ENCODE peak calls at places on chromosomes 16 and 17, in eight cellular contexts. One of them, this sample, is unnamed.

GRCh38 chr17:48102700-48103378 is 1.6 kb upstream of the CBX1 start:
- DNase-seq in mesothelial cell of epicardium: no peak
- DNase-seq in neural crest cell: no peak
- DNase-seq in BE2C: no peak
- DNase-seq in BJ: no peak
- DNase-seq in epithelial cell of esophagus: no peak
- DNase-seq in A549: no peak
- DNase-seq in AG04450: no peak
- DNase-seq in this sample: no peak

GRCh38 chr17:79205688-79206205 is 131.1 kb downstream of the ENGASE start:
- DNase-seq in BE2C: no peak
- DNase-seq in neural crest cell: no peak
- DNase-seq in AG04450: no peak
- DNase-seq in BJ: no peak
- DNase-seq in mesothelial cell of epicardium: no peak
- DNase-seq in A549: no peak
- DNase-seq in epithelial cell of esophagus: peak
- DNase-seq in this sample: no peak

GRCh38 chr17:46964315-46965265 is 14.5 kb downstream of the RPRML start:
- DNase-seq in epithelial cell of esophagus: peak
- DNase-seq in BJ: no peak
- DNase-seq in neural crest cell: no peak
- DNase-seq in AG04450: no peak
- DNase-seq in BE2C: no peak
- DNase-seq in A549: no peak
- DNase-seq in mesothelial cell of epicardium: no peak
- DNase-seq in this sample: no peak

GRCh38 chr17:75398279-75398678 is 7.2 kb downstream of the GRB2 start:
- DNase-seq in BE2C: no peak
- DNase-seq in BJ: no peak
- DNase-seq in AG04450: no peak
- DNase-seq in neural crest cell: no peak
- DNase-seq in mesothelial cell of epicardium: no peak
- DNase-seq in A549: no peak
- DNase-seq in epithelial cell of esophagus: no peak
- DNase-seq in this sample: no peak

GRCh38 chr17:28724500-28725165 is 1.4 kb downstream of the TLCD1 start:
- DNase-seq in AG04450: no peak
- DNase-seq in BJ: no peak
- DNase-seq in epithelial cell of esophagus: peak
- DNase-seq in mesothelial cell of epicardium: no peak
- DNase-seq in BE2C: no peak
- DNase-seq in neural crest cell: no peak
- DNase-seq in A549: no peak
- DNase-seq in this sample: no peak

GRCh38 chr17:63701477-63702222 is 1.7 kb upstream of the LIMD2 start:
- DNase-seq in neural crest cell: no peak
- DNase-seq in epithelial cell of esophagus: no peak
- DNase-seq in BJ: no peak
- DNase-seq in BE2C: no peak
- DNase-seq in mesothelial cell of epicardium: no peak
- DNase-seq in A549: no peak
- DNase-seq in AG04450: no peak
- DNase-seq in this sample: no peak

GRCh38 chr17:11238710-11239109 is 2.3 kb upstream of the SHISA6 start:
- DNase-seq in epithelial cell of esophagus: peak
- DNase-seq in neural crest cell: no peak
- DNase-seq in BE2C: no peak
- DNase-seq in AG04450: no peak
- DNase-seq in mesothelial cell of epicardium: no peak
- DNase-seq in BJ: no peak
- DNase-seq in A549: no peak
- DNase-seq in this sample: no peak

GRCh38 chr16:2928796-2929195 is 17.1 kb downstream of the FLYWCH1 start:
- DNase-seq in AG04450: no peak
- DNase-seq in BE2C: no peak
- DNase-seq in neural crest cell: no peak
- DNase-seq in epithelial cell of esophagus: no peak
- DNase-seq in BJ: no peak
- DNase-seq in A549: no peak
- DNase-seq in mesothelial cell of epicardium: no peak
- DNase-seq in this sample: no peak

GRCh38 chr16:28863929-28864886 is 565 bp downstream of the SH2B1 start:
- DNase-seq in mesothelial cell of epicardium: no peak
- DNase-seq in A549: no peak
- DNase-seq in BE2C: no peak
- DNase-seq in BJ: no peak
- DNase-seq in AG04450: no peak
- DNase-seq in neural crest cell: no peak
- DNase-seq in epithelial cell of esophagus: no peak
- DNase-seq in this sample: no peak

GRCh38 chr17:4551796-4552525 is 3.2 kb downstream of the MYBBP1A start:
- DNase-seq in AG04450: no peak
- DNase-seq in neural crest cell: no peak
- DNase-seq in epithelial cell of esophagus: no peak
- DNase-seq in BE2C: no peak
- DNase-seq in mesothelial cell of epicardium: no peak
- DNase-seq in BJ: no peak
- DNase-seq in A549: no peak
- DNase-seq in this sample: no peak

GRCh38 chr16:4982056-4982867 is 24.1 kb downstream of the SEC14L5 start:
- DNase-seq in BE2C: no peak
- DNase-seq in BJ: no peak
- DNase-seq in AG04450: no peak
- DNase-seq in neural crest cell: no peak
- DNase-seq in epithelial cell of esophagus: no peak
- DNase-seq in mesothelial cell of epicardium: no peak
- DNase-seq in A549: no peak
- DNase-seq in this sample: no peak

GRCh38 chr17:7932949-7933348 is 943 bp downstream of the CNTROB start:
- DNase-seq in A549: peak
- DNase-seq in BJ: no peak
- DNase-seq in mesothelial cell of epicardium: no peak
- DNase-seq in epithelial cell of esophagus: peak
- DNase-seq in AG04450: no peak
- DNase-seq in BE2C: peak
- DNase-seq in neural crest cell: peak
- DNase-seq in this sample: no peak

GRCh38 chr17:10875411-10875810 is 37.5 kb upstream of the PIRT start:
- DNase-seq in A549: no peak
- DNase-seq in neural crest cell: peak
- DNase-seq in mesothelial cell of epicardium: peak
- DNase-seq in BJ: no peak
- DNase-seq in AG04450: no peak
- DNase-seq in epithelial cell of esophagus: no peak
- DNase-seq in BE2C: no peak
- DNase-seq in this sample: no peak

GRCh38 chr17:67558740-67559380 is 158.9 kb upstream of the NOL11 start:
- DNase-seq in neural crest cell: no peak
- DNase-seq in BE2C: no peak
- DNase-seq in epithelial cell of esophagus: peak
- DNase-seq in AG04450: no peak
- DNase-seq in mesothelial cell of epicardium: no peak
- DNase-seq in A549: no peak
- DNase-seq in BJ: no peak
- DNase-seq in this sample: no peak

GRCh38 chr17:67563692-67564228 is 154.0 kb upstream of the NOL11 start:
- DNase-seq in BE2C: no peak
- DNase-seq in epithelial cell of esophagus: no peak
- DNase-seq in AG04450: no peak
- DNase-seq in A549: no peak
- DNase-seq in BJ: no peak
- DNase-seq in mesothelial cell of epicardium: no peak
- DNase-seq in neural crest cell: no peak
- DNase-seq in this sample: no peak

GRCh38 chr17:67565068-67565467 is 152.7 kb upstream of the NOL11 start:
- DNase-seq in AG04450: no peak
- DNase-seq in BJ: no peak
- DNase-seq in neural crest cell: no peak
- DNase-seq in BE2C: no peak
- DNase-seq in epithelial cell of esophagus: no peak
- DNase-seq in A549: no peak
- DNase-seq in mesothelial cell of epicardium: no peak
- DNase-seq in this sample: no peak

GRCh38 chr17:67559381-67559966 is 158.3 kb upstream of the NOL11 start:
- DNase-seq in AG04450: no peak
- DNase-seq in mesothelial cell of epicardium: no peak
- DNase-seq in BJ: no peak
- DNase-seq in epithelial cell of esophagus: no peak
- DNase-seq in neural crest cell: no peak
- DNase-seq in A549: no peak
- DNase-seq in BE2C: no peak
- DNase-seq in this sample: peak

GRCh38 chr17:67562036-67562435 is 155.7 kb upstream of the NOL11 start:
- DNase-seq in neural crest cell: no peak
- DNase-seq in mesothelial cell of epicardium: no peak
- DNase-seq in BE2C: no peak
- DNase-seq in BJ: no peak
- DNase-seq in epithelial cell of esophagus: no peak
- DNase-seq in AG04450: no peak
- DNase-seq in A549: no peak
- DNase-seq in this sample: no peak
- TF ChIP-seq CTCF in neural crest cell: no peak
- TF ChIP-seq CTCF in mesothelial cell of epicardium: no peak
- TF ChIP-seq CTCF in BE2C: no peak
- TF ChIP-seq CTCF in BJ: no peak
- TF ChIP-seq CTCF in epithelial cell of esophagus: no peak
- TF ChIP-seq CTCF in AG04450: no peak
- TF ChIP-seq CTCF in A549: no peak
- TF ChIP-seq CTCF in this sample: no peak

GRCh38 chr16:89410794-89411309 is 79.5 kb downstream of the ANKRD11 start:
- DNase-seq in A549: no peak
- DNase-seq in BJ: peak
- DNase-seq in mesothelial cell of epicardium: no peak
- DNase-seq in neural crest cell: no peak
- DNase-seq in AG04450: peak
- DNase-seq in BE2C: peak
- DNase-seq in epithelial cell of esophagus: peak
- DNase-seq in this sample: peak
- TF ChIP-seq CTCF in A549: no peak
- TF ChIP-seq CTCF in BJ: peak
- TF ChIP-seq CTCF in mesothelial cell of epicardium: no peak
- TF ChIP-seq CTCF in neural crest cell: no peak
- TF ChIP-seq CTCF in AG04450: peak
- TF ChIP-seq CTCF in BE2C: no peak
- TF ChIP-seq CTCF in epithelial cell of esophagus: peak
- TF ChIP-seq CTCF in this sample: peak

GRCh38 chr17:57002904-57003303 is 25.0 kb downstream of the SCPEP1 start:
- DNase-seq in mesothelial cell of epicardium: no peak
- DNase-seq in BE2C: no peak
- DNase-seq in BJ: no peak
- DNase-seq in neural crest cell: no peak
- DNase-seq in epithelial cell of esophagus: peak
- DNase-seq in A549: no peak
- DNase-seq in AG04450: no peak
- DNase-seq in this sample: no peak

GRCh38 chr17:57006040-57006439 is 28.1 kb downstream of the SCPEP1 start:
- DNase-seq in mesothelial cell of epicardium: no peak
- DNase-seq in BJ: no peak
- DNase-seq in A549: no peak
- DNase-seq in neural crest cell: no peak
- DNase-seq in BE2C: no peak
- DNase-seq in epithelial cell of esophagus: peak
- DNase-seq in AG04450: no peak
- DNase-seq in this sample: no peak

GRCh38 chr17:57008958-57009357 is 31.0 kb downstream of the SCPEP1 start:
- DNase-seq in mesothelial cell of epicardium: no peak
- DNase-seq in BJ: no peak
- DNase-seq in epithelial cell of esophagus: no peak
- DNase-seq in AG04450: no peak
- DNase-seq in A549: no peak
- DNase-seq in BE2C: no peak
- DNase-seq in neural crest cell: no peak
- DNase-seq in this sample: no peak

GRCh38 chr17:57001541-57001940 is 23.6 kb downstream of the SCPEP1 start:
- DNase-seq in A549: no peak
- DNase-seq in BJ: no peak
- DNase-seq in neural crest cell: no peak
- DNase-seq in mesothelial cell of epicardium: no peak
- DNase-seq in AG04450: no peak
- DNase-seq in BE2C: no peak
- DNase-seq in epithelial cell of esophagus: no peak
- DNase-seq in this sample: no peak

GRCh38 chr17:57004944-57005579 is 27.1 kb downstream of the SCPEP1 start:
- DNase-seq in neural crest cell: no peak
- DNase-seq in A549: peak
- DNase-seq in BJ: no peak
- DNase-seq in mesothelial cell of epicardium: no peak
- DNase-seq in BE2C: no peak
- DNase-seq in epithelial cell of esophagus: no peak
- DNase-seq in AG04450: no peak
- DNase-seq in this sample: no peak
- TF ChIP-seq CTCF in neural crest cell: peak
- TF ChIP-seq CTCF in A549: peak
- TF ChIP-seq CTCF in BJ: no peak
- TF ChIP-seq CTCF in mesothelial cell of epicardium: no peak
- TF ChIP-seq CTCF in BE2C: peak
- TF ChIP-seq CTCF in epithelial cell of esophagus: peak
- TF ChIP-seq CTCF in AG04450: no peak
- TF ChIP-seq CTCF in this sample: peak

GRCh38 chr17:41739661-41740352 is 5.4 kb upstream of the HAP1 start:
- DNase-seq in mesothelial cell of epicardium: no peak
- DNase-seq in neural crest cell: no peak
- DNase-seq in BE2C: no peak
- DNase-seq in AG04450: no peak
- DNase-seq in epithelial cell of esophagus: peak
- DNase-seq in BJ: peak
- DNase-seq in A549: peak
- DNase-seq in this sample: no peak

GRCh38 chr17:41738801-41739112 is 4.3 kb upstream of the HAP1 start:
- DNase-seq in neural crest cell: no peak
- DNase-seq in AG04450: no peak
- DNase-seq in mesothelial cell of epicardium: no peak
- DNase-seq in epithelial cell of esophagus: no peak
- DNase-seq in A549: no peak
- DNase-seq in BJ: no peak
- DNase-seq in BE2C: no peak
- DNase-seq in this sample: no peak

GRCh38 chr17:41741709-41742108 is 7.3 kb upstream of the HAP1 start:
- DNase-seq in BJ: no peak
- DNase-seq in mesothelial cell of epicardium: no peak
- DNase-seq in neural crest cell: no peak
- DNase-seq in AG04450: no peak
- DNase-seq in BE2C: no peak
- DNase-seq in A549: no peak
- DNase-seq in epithelial cell of esophagus: no peak
- DNase-seq in this sample: no peak

GRCh38 chr17:41738077-41738800 is 3.8 kb upstream of the HAP1 start:
- DNase-seq in BJ: peak
- DNase-seq in mesothelial cell of epicardium: peak
- DNase-seq in epithelial cell of esophagus: peak
- DNase-seq in neural crest cell: peak
- DNase-seq in BE2C: peak
- DNase-seq in A549: peak
- DNase-seq in AG04450: peak
- DNase-seq in this sample: peak

DNA sequence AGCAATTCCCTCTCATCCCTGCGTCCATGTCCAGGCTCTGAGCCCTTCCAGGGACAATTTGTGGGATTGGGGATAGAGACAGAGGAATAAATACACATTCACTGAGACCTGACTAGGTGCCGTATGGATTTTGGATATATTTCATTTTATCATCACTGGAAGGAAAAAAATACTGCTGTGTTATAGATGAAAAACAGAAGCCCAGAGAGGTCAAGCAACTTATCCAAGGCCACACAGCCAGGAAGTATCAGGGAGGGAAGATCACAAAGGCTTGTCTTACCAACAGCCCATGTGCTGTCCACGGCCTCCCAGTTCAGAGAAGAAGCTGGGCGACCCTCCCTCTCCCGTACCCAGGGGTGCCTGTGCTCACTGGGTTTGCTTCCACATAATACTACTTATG is 6.1 kb upstream of the HAP1 start:
- DNase-seq in mesothelial cell of epicardium: no peak
- DNase-seq in epithelial cell of esophagus: no peak
- DNase-seq in A549: no peak
- DNase-seq in neural crest cell: no peak
- DNase-seq in BJ: no peak
- DNase-seq in BE2C: no peak
- DNase-seq in AG04450: no peak
- DNase-seq in this sample: no peak
- TF ChIP-seq CTCF in mesothelial cell of epicardium: no peak
- TF ChIP-seq CTCF in epithelial cell of esophagus: no peak
- TF ChIP-seq CTCF in A549: no peak
- TF ChIP-seq CTCF in neural crest cell: no peak
- TF ChIP-seq CTCF in BJ: no peak
- TF ChIP-seq CTCF in BE2C: no peak
- TF ChIP-seq CTCF in AG04450: no peak
- TF ChIP-seq CTCF in this sample: no peak